ENCODE peak calls at places on chromosomes 2 and 18, in eight cellular contexts. Q is endodermal cell; S is GM12878; T is A549; U is fibroblast of the aortic adventitia; F is astrocyte of the spinal cord; V is tibial artery; W is CD8-positive, alpha-beta T cell. Y is an unnamed sample.

GRCh38 chr2:174328309-174329156 is 6.2 kb upstream of the SP9 start:
- DNase-seq in Q (peak), S (no peak), T (no peak), U (no peak), F (no peak), V (no peak), W (no peak), Y (no peak)

GRCh38 chr2:74532222-74532621 is 2.5 kb downstream of the HTRA2 start:
- DNase-seq in Q (no peak), S (no peak), T (peak), U (peak), F (peak), V (no peak), W (no peak), Y (no peak)

GRCh38 chr18:48100712-48101165 is 170.3 kb upstream of the SMAD2 start:
- DNase-seq in Q (peak), S (no peak), T (no peak), U (no peak), F (no peak), V (no peak), W (no peak), Y (no peak)

GRCh38 chr18:76958692-76959341 is 136.5 kb downstream of the ZNF236 start:
- DNase-seq in Q (no peak), S (no peak), T (no peak), U (peak), F (no peak), V (no peak), W (no peak), Y (no peak)

GRCh38 chr2:24050041-24050655 is 607 bp downstream of the FKBP1B start:
- DNase-seq in Q (peak), S (no peak), T (no peak), U (peak), F (peak), V (peak), W (no peak), Y (peak)

GRCh38 chr2:8253781-8254180 is 428.1 kb upstream of the ID2 start:
- DNase-seq in Q (peak), S (no peak), T (no peak), U (no peak), F (no peak), V (no peak), W (no peak), Y (no peak)

GRCh38 chr18:33375829-33376228 is 64.7 kb downstream of the CCDC178 start:
- DNase-seq in Q (no peak), S (no peak), T (no peak), U (no peak), F (no peak), V (no peak), W (no peak), Y (no peak)

GRCh38 chr2:27973592-27973991 is 83.1 kb downstream of the BABAM2 start:
- DNase-seq in Q (no peak), S (no peak), T (no peak), U (peak), F (peak), V (no peak), W (no peak), Y (no peak)

GRCh38 chr2:28393115-28393836 is 618 bp downstream of the FOSL2 start:
- DNase-seq in Q (peak), S (no peak), T (no peak), U (peak), F (peak), V (peak), W (peak), Y (peak)

GRCh38 chr2:229725716-229726346 is 11.5 kb upstream of the DNER start:
- DNase-seq in Q (no peak), S (no peak), T (peak), U (peak), F (peak), V (no peak), W (no peak), Y (no peak)

DNA sequence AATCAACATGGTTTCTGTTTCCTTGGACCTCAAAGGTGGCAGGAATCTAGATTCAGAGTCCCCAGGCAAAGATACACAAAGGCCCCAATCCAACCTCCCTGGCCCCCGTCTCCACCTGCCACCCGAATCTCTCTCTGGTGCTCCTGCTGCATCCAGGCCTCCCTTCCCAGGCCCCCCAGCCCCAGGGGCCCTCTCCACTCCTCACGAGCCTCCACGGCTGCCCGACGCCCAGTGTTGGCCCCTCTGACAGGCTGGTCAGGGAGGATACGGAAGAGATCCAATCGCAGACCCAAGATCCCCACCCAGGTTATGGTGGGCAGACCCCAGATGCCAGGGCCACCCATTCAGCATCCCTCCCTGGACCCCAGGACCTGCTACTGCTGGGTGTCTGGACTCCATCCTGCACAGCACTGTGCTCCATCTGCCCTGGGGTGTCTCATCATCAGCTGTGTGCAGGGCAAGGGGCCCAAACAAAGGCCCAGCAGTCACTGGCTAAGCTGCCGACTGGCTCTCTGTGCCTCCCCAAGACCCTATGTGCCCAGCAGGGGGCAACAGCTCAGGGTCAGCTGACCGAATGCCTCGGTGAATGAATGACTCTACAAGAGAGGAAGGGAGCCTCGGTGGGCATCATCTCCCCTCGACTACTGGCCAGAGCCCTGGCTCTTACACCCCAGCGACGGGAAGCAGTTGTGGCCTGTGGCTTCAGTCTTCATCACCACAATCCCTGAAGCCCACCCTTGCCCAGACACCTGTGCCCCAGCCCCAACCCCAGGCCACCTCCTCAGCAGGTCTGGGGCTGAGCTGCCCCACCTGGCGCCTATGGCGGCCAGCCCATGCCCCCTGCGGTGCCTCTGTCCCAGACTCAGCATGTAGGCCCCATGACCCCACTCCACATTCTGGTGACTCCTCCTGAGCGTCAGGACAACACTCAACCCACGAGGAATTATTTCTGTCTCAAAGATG is 2.0 kb upstream of the GPR17 start:
- DNase-seq in Q (no peak), S (no peak), T (no peak), U (no peak), F (no peak), V (no peak), W (no peak), Y (no peak)
- TF ChIP-seq CTCF in Q (peak), S (no peak), T (no peak), U (peak), F (no peak), V (no peak), W (no peak), Y (no peak)

DNA sequence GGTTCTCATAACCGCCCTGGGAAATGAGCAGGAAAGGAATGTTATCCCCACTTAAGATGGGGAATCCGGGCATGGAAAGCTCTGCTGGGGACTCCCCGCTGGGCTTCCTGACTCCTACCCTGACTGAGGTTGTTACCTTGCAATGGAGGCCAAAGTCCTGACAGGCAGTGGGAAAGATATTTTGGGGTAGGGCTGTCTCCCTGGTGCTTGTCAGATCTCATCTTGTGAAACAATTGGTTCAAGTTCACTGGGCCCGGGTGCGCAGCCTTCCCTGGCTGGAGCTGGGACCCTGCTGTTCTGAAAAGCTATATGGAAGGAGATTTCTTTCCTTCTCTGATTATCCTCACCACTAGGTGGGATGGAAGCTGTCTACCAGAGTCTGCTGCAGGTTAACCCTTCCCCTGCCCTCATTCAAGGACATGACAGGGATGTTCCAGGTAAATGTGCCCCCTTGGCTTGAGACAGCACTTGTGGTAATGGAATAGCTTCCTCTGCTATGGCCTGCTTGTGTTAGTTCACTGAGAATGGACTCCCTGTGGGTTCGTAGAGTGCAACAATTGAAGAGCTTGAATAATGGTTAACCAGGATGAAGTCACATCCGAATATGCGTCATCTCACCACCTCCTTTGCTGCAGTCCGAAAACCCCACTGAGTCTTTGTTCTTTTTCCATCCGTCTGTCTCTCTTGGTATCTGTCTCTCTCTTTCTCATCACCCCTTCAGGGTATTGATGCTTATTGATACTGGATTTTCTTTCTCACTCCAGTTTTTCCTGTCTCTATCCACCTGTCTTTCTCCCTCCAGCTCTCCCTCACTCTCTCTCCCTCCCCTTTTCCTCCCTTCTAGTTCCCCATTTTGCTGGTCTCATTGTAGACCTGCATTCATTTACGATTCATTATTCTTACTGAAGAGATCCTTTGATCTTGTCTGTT is 67.8 kb upstream of the EPAS1 start:
- DNase-seq in Q (peak), S (peak), T (peak), U (no peak), F (peak), V (no peak), W (no peak), Y (no peak)
- TF ChIP-seq CTCF in Q (peak), S (no peak), T (no peak), U (no peak), F (no peak), V (no peak), W (no peak), Y (no peak)

GRCh38 chr2:159157361-159158045 is 129.0 kb downstream of the WDSUB1 start:
- DNase-seq in Q (no peak), S (peak), T (no peak), U (no peak), F (no peak), V (no peak), W (no peak), Y (no peak)
- TF ChIP-seq CTCF in Q (no peak), S (no peak), T (no peak), U (no peak), F (no peak), V (no peak), W (no peak), Y (no peak)

GRCh38 chr2:62412347-62412742 is 93.7 kb downstream of the TMEM17 start:
- DNase-seq in Q (no peak), S (no peak), T (no peak), U (peak), F (peak), V (no peak), W (no peak), Y (no peak)
- TF ChIP-seq CTCF in Q (no peak), S (no peak), T (no peak), U (no peak), F (no peak), V (peak), W (no peak), Y (no peak)

GRCh38 chr2:237306083-237306786 is 107.7 kb downstream of the COL6A3 start:
- DNase-seq in Q (no peak), S (no peak), T (no peak), U (no peak), F (peak), V (no peak), W (no peak), Y (no peak)

GRCh38 chr2:237309011-237309410 is 105.0 kb downstream of the COL6A3 start:
- DNase-seq in Q (no peak), S (no peak), T (no peak), U (peak), F (peak), V (no peak), W (no peak), Y (no peak)

GRCh38 chr2:237306787-237307170 is 107.2 kb downstream of the COL6A3 start:
- DNase-seq in Q (no peak), S (no peak), T (no peak), U (no peak), F (no peak), V (no peak), W (no peak), Y (no peak)

GRCh38 chr2:237305579-237305978 is 108.4 kb downstream of the COL6A3 start:
- DNase-seq in Q (no peak), S (no peak), T (no peak), U (no peak), F (no peak), V (no peak), W (no peak), Y (no peak)

GRCh38 chr2:237307495-237307894 is 106.5 kb downstream of the COL6A3 start:
- DNase-seq in Q (no peak), S (no peak), T (no peak), U (no peak), F (no peak), V (no peak), W (no peak), Y (no peak)
- TF ChIP-seq CTCF in Q (peak), S (no peak), T (no peak), U (no peak), F (no peak), V (no peak), W (no peak), Y (no peak)

Y was measured in activated B cell treated with CpG ODN at 0.5 μM for 24 hours.